ENCODE peak calls at places on chromosomes 4 and X, in five cellular contexts. One of them, this sample, is unnamed. For H3K9me3, the result is how much of the 10 kb centered on the place peaks cover.

GRCh38 chr4:34417160-34417559 is 1827.2 kb downstream of the ARAP2 start:
- DNase-seq in pancreas: no peak
- DNase-seq in tibial nerve: no peak
- DNase-seq in neural progenitor cell: no peak
- DNase-seq in MG63: no peak
- DNase-seq in this sample: no peak

GRCh38 chr4:184310881-184311709 is 93.4 kb upstream of the ENPP6 start:
- DNase-seq in pancreas: peak
- DNase-seq in tibial nerve: peak
- DNase-seq in neural progenitor cell: no peak
- DNase-seq in MG63: no peak
- DNase-seq in this sample: no peak

GRCh38 chrX:151954730-151955129 is 19.7 kb downstream of the GABRE start:
- DNase-seq in pancreas: no peak
- DNase-seq in tibial nerve: no peak
- DNase-seq in neural progenitor cell: no peak
- DNase-seq in MG63: no peak
- DNase-seq in this sample: no peak

GRCh38 chrX:126900937-126901336 is 81.4 kb downstream of the PRR32 start:
- DNase-seq in pancreas: no peak
- DNase-seq in tibial nerve: no peak
- DNase-seq in neural progenitor cell: no peak
- DNase-seq in MG63: no peak
- DNase-seq in this sample: no peak

GRCh38 chrX:68508799-68509198 is 9.9 kb downstream of the YIPF6 start:
- DNase-seq in pancreas: no peak
- DNase-seq in tibial nerve: no peak
- DNase-seq in neural progenitor cell: peak
- DNase-seq in MG63: no peak
- DNase-seq in this sample: no peak

GRCh38 chr4:3527101-3527913 is 4.9 kb downstream of the LRPAP1 start:
- DNase-seq in pancreas: no peak
- DNase-seq in tibial nerve: no peak
- DNase-seq in neural progenitor cell: no peak
- DNase-seq in MG63: no peak
- DNase-seq in this sample: peak

GRCh38 chr4:141759796-141760425 is 123.5 kb downstream of the IL15 start:
- DNase-seq in pancreas: no peak
- DNase-seq in tibial nerve: no peak
- DNase-seq in neural progenitor cell: no peak
- DNase-seq in MG63: no peak
- DNase-seq in this sample: no peak

GRCh38 chr4:153474251-153474650 is 8.1 kb downstream of the TMEM131L start:
- DNase-seq in pancreas: no peak
- DNase-seq in tibial nerve: no peak
- DNase-seq in neural progenitor cell: no peak
- DNase-seq in MG63: no peak
- DNase-seq in this sample: no peak

GRCh38 chrX:68163446-68163845 is 269.8 kb downstream of the OPHN1 start:
- DNase-seq in pancreas: no peak
- DNase-seq in tibial nerve: no peak
- DNase-seq in neural progenitor cell: no peak
- DNase-seq in MG63: no peak
- DNase-seq in this sample: no peak

GRCh38 chr4:165301833-165302232 is 25.6 kb upstream of the MSMO1 start:
- DNase-seq in pancreas: no peak
- DNase-seq in tibial nerve: no peak
- DNase-seq in neural progenitor cell: no peak
- DNase-seq in MG63: no peak
- DNase-seq in this sample: no peak

GRCh38 chrX:43108828-43109227 is 330.9 kb upstream of the PPP1R2C start:
- DNase-seq in pancreas: no peak
- DNase-seq in tibial nerve: no peak
- DNase-seq in neural progenitor cell: peak
- DNase-seq in MG63: no peak
- DNase-seq in this sample: no peak

GRCh38 chr4:3630934-3631585 is 98.8 kb upstream of the LRPAP1 start:
- DNase-seq in pancreas: no peak
- DNase-seq in tibial nerve: no peak
- DNase-seq in neural progenitor cell: no peak
- DNase-seq in MG63: no peak
- DNase-seq in this sample: no peak

GRCh38 chr4:178745203-178745602 is 1303.0 kb upstream of the AGA start:
- DNase-seq in pancreas: no peak
- DNase-seq in tibial nerve: no peak
- DNase-seq in neural progenitor cell: no peak
- DNase-seq in MG63: no peak
- DNase-seq in this sample: no peak

GRCh38 chr4:180493299-180493698 is 1749.9 kb upstream of the TENM3 start:
- DNase-seq in pancreas: no peak
- DNase-seq in tibial nerve: no peak
- DNase-seq in neural progenitor cell: no peak
- DNase-seq in MG63: no peak
- DNase-seq in this sample: no peak

GRCh38 chrX:12548746-12549145 is 242.5 kb upstream of the PRPS2 start:
- DNase-seq in pancreas: no peak
- DNase-seq in tibial nerve: no peak
- DNase-seq in neural progenitor cell: peak
- DNase-seq in MG63: no peak
- DNase-seq in this sample: no peak

GRCh38 chrX:24423960-24424359 is 41.1 kb upstream of the PDK3 start:
- DNase-seq in pancreas: no peak
- DNase-seq in tibial nerve: no peak
- DNase-seq in neural progenitor cell: no peak
- DNase-seq in MG63: no peak
- DNase-seq in this sample: peak

GRCh38 chrX:69066966-69067525 is 98.2 kb downstream of the PJA1 start:
- DNase-seq in pancreas: no peak
- DNase-seq in tibial nerve: no peak
- DNase-seq in neural progenitor cell: no peak
- DNase-seq in MG63: no peak
- DNase-seq in this sample: peak

GRCh38 chr4:84937381-84937977 is 29.0 kb downstream of the WDFY3 start:
- DNase-seq in pancreas: no peak
- DNase-seq in tibial nerve: no peak
- DNase-seq in neural progenitor cell: no peak
- DNase-seq in MG63: no peak
- DNase-seq in this sample: no peak

GRCh38 chr4:183875251-183875825 is 29.8 kb upstream of the STOX2 start:
- DNase-seq in pancreas: no peak
- DNase-seq in tibial nerve: no peak
- DNase-seq in neural progenitor cell: no peak
- DNase-seq in MG63: no peak
- DNase-seq in this sample: no peak

GRCh38 chr4:7944568-7945220 is 5.0 kb upstream of the AFAP1 start:
- DNase-seq in pancreas: no peak
- DNase-seq in tibial nerve: no peak
- DNase-seq in neural progenitor cell: no peak
- DNase-seq in MG63: no peak
- DNase-seq in this sample: no peak

GRCh38 chrX:112473654-112474053 is 206.1 kb downstream of the LHFPL1 start:
- DNase-seq in pancreas: no peak
- DNase-seq in tibial nerve: no peak
- DNase-seq in neural progenitor cell: no peak
- DNase-seq in MG63: no peak
- DNase-seq in this sample: no peak

GRCh38 chr4:93791570-93792195 is 36.9 kb upstream of the ATOH1 start:
- DNase-seq in pancreas: peak
- DNase-seq in tibial nerve: peak
- DNase-seq in neural progenitor cell: peak
- DNase-seq in MG63: no peak
- DNase-seq in this sample: no peak

GRCh38 chr4:159341486-159341885 is 238.6 kb downstream of the RAPGEF2 start:
- DNase-seq in pancreas: no peak
- DNase-seq in tibial nerve: no peak
- DNase-seq in neural progenitor cell: no peak
- DNase-seq in MG63: no peak
- DNase-seq in this sample: no peak

GRCh38 chr4:5973033-5973432 is 45.2 kb downstream of the C4orf50 start:
- DNase-seq in pancreas: no peak
- DNase-seq in tibial nerve: no peak
- DNase-seq in neural progenitor cell: no peak
- DNase-seq in MG63: no peak
- DNase-seq in this sample: peak

GRCh38 chr4:18722748-18723191 is 701.2 kb upstream of the LCORL start:
- DNase-seq in pancreas: no peak
- DNase-seq in tibial nerve: no peak
- DNase-seq in neural progenitor cell: peak
- DNase-seq in MG63: no peak
- DNase-seq in this sample: peak
- H3K9me3 ChIP-seq in pancreas: under half
- H3K9me3 ChIP-seq in tibial nerve: under half
- H3K9me3 ChIP-seq in neural progenitor cell: under half
- H3K9me3 ChIP-seq in MG63: under half
- H3K9me3 ChIP-seq in this sample: under half

DNA sequence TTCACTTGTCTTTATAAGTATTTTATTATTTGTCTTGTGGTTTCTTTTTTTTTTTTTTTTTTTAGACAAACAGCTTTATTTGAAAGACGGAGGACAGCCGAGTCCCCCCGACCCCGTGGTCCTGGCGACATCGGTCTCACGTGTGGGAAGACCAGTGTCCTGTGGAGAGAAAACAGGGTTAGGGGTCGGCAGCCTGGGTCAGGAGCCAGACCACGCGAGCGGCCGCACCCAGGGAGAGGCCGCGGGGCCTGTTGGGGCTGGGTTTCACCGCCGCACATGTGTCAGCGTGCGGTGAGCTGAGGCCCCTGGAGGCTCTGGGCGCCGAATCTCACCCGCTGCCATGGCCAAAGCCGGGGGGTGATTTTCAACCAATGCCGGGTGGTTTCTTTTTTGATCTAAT is 17.8 kb upstream of the RAB33B start:
- DNase-seq in pancreas: no peak
- DNase-seq in tibial nerve: no peak
- DNase-seq in neural progenitor cell: no peak
- DNase-seq in MG63: no peak
- DNase-seq in this sample: no peak
- H3K9me3 ChIP-seq in pancreas: under half
- H3K9me3 ChIP-seq in tibial nerve: under half
- H3K9me3 ChIP-seq in neural progenitor cell: under half
- H3K9me3 ChIP-seq in MG63: under half
- H3K9me3 ChIP-seq in this sample: under half

GRCh38 chr4:1398686-1399507 is 7.3 kb downstream of the NKX1-1 start:
- DNase-seq in pancreas: no peak
- DNase-seq in tibial nerve: no peak
- DNase-seq in neural progenitor cell: no peak
- DNase-seq in MG63: no peak
- DNase-seq in this sample: peak
- H3K9me3 ChIP-seq in pancreas: under half
- H3K9me3 ChIP-seq in tibial nerve: under half
- H3K9me3 ChIP-seq in neural progenitor cell: under half
- H3K9me3 ChIP-seq in MG63: under half
- H3K9me3 ChIP-seq in this sample: under half

GRCh38 chr4:97412331-97412730 is 730.9 kb downstream of the STPG2 start:
- DNase-seq in pancreas: no peak
- DNase-seq in tibial nerve: no peak
- DNase-seq in neural progenitor cell: no peak
- DNase-seq in MG63: no peak
- DNase-seq in this sample: no peak

GRCh38 chr4:97411352-97411751 is 731.9 kb downstream of the STPG2 start:
- DNase-seq in pancreas: no peak
- DNase-seq in tibial nerve: no peak
- DNase-seq in neural progenitor cell: no peak
- DNase-seq in MG63: no peak
- DNase-seq in this sample: no peak
- H3K9me3 ChIP-seq in pancreas: under half
- H3K9me3 ChIP-seq in tibial nerve: under half
- H3K9me3 ChIP-seq in neural progenitor cell: under half
- H3K9me3 ChIP-seq in MG63: under half
- H3K9me3 ChIP-seq in this sample: under half

GRCh38 chrX:1052021-1052420 is 160.4 kb downstream of the CRLF2 start:
- DNase-seq in pancreas: no peak
- DNase-seq in tibial nerve: no peak
- DNase-seq in neural progenitor cell: no peak
- DNase-seq in MG63: no peak
- DNase-seq in this sample: no peak
- H3K9me3 ChIP-seq in pancreas: under half
- H3K9me3 ChIP-seq in tibial nerve: under half
- H3K9me3 ChIP-seq in neural progenitor cell: under half
- H3K9me3 ChIP-seq in MG63: under half
- H3K9me3 ChIP-seq in this sample: under half

DNA sequence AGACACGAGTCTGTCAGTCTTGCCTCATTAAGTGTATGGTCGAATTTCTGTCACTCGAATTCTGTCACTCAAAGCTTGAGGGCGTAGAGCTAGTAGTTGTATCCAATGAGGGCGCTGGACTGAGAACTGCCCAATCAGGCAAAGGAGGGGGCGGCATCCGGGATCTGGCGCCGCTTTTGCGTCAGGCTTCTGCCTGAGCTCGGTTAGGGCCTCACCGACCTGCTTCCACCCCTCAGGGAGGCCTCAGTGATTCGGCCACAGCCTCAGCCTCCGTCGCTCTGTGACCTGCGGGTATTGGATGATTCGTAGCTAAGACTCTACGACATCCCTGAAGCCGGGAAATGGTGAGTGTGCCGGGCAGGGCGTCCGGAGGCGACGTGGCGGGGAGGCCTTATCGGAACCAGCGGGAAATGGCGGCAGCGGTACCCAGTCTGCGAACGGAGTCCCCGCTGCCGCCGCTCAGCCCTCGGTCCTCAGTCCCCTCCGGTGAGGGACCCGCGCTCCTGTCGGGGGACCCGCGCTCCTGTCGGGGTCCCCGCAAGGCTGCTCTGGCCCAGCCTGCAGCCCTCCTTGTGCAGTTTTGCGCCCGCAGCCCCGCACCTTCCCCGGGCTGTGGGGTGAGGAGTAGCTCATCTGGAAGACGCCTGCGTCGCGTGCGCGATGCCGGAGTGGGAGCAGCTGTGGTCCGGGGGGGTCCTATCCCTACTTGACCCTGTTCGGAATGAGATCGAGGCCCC is 88.3 kb downstream of the ZNF718 start:
- DNase-seq in pancreas: peak
- DNase-seq in tibial nerve: peak
- DNase-seq in neural progenitor cell: peak
- DNase-seq in MG63: no peak
- DNase-seq in this sample: peak
- H3K9me3 ChIP-seq in pancreas: under half
- H3K9me3 ChIP-seq in tibial nerve: under half
- H3K9me3 ChIP-seq in neural progenitor cell: under half
- H3K9me3 ChIP-seq in MG63: under half
- H3K9me3 ChIP-seq in this sample: under half

GRCh38 chrX:13638826-13639225 is 14.1 kb upstream of the TCEANC start:
- DNase-seq in pancreas: no peak
- DNase-seq in tibial nerve: no peak
- DNase-seq in neural progenitor cell: no peak
- DNase-seq in MG63: no peak
- DNase-seq in this sample: no peak
- H3K9me3 ChIP-seq in pancreas: under half
- H3K9me3 ChIP-seq in tibial nerve: under half
- H3K9me3 ChIP-seq in neural progenitor cell: under half
- H3K9me3 ChIP-seq in MG63: under half
- H3K9me3 ChIP-seq in this sample: under half

GRCh38 chrX:140504371-140505324 is at the start of gene SOX3:
- DNase-seq in pancreas: no peak
- DNase-seq in tibial nerve: no peak
- DNase-seq in neural progenitor cell: peak
- DNase-seq in MG63: no peak
- DNase-seq in this sample: no peak
- H3K9me3 ChIP-seq in pancreas: under half
- H3K9me3 ChIP-seq in tibial nerve: under half
- H3K9me3 ChIP-seq in neural progenitor cell: under half
- H3K9me3 ChIP-seq in MG63: under half
- H3K9me3 ChIP-seq in this sample: under half